ENCODE peak calls at places on chromosomes 1 and 21, in five cellular contexts. Z is occipital lobe; V is GM04503; I is memory B cell; O is CD4-positive, alpha-beta T cell. H is an unnamed sample.

GRCh38 chr1:12275370-12275769 is 45.5 kb downstream of the VPS13D start:
- DNase-seq in Z (no peak), V (no peak), I (no peak), O (peak; percentile 23), H (no peak)

GRCh38 chr1:235491644-235492043 is 12.6 kb downstream of the B3GALNT2 start:
- DNase-seq in Z (no peak), V (no peak), I (no peak), O (no peak), H (no peak)

GRCh38 chr1:209655832-209656231 is 3.6 kb upstream of the LAMB3 start:
- DNase-seq in Z (no peak), V (no peak), I (no peak), O (no peak), H (peak; percentile 99)

GRCh38 chr1:245566952-245567351 is 412.2 kb downstream of the KIF26B start:
- DNase-seq in Z (no peak), V (peak; percentile 42), I (no peak), O (no peak), H (no peak)

GRCh38 chr1:168261390-168261789 is 19.3 kb upstream of the TBX19 start:
- DNase-seq in Z (no peak), V (peak; percentile 54), I (no peak), O (no peak), H (peak; percentile 80)

GRCh38 chr1:156286061-156286460 is 1.9 kb downstream of the TMEM79 start:
- DNase-seq in Z (no peak), V (no peak), I (no peak), O (no peak), H (no peak)

GRCh38 chr1:156711011-156711817 is 5.8 kb upstream of the CRABP2 start:
- DNase-seq in Z (no peak), V (no peak), I (no peak), O (no peak), H (no peak)

GRCh38 chr1:100868364-100868995 is 26.2 kb downstream of the EXTL2 start:
- DNase-seq in Z (no peak), V (no peak), I (peak; percentile 14), O (no peak), H (peak; percentile 47)

GRCh38 chr1:43360616-43361015 is 1.8 kb downstream of the CDC20 start:
- DNase-seq in Z (no peak), V (no peak), I (no peak), O (no peak), H (no peak)

GRCh38 chr1:75937034-75937433 is 4.8 kb upstream of the ASB17 start:
- DNase-seq in Z (no peak), V (no peak), I (no peak), O (no peak), H (peak; percentile 20)

GRCh38 chr1:54499097-54500029 is 48.7 kb upstream of the ACOT11 start:
- DNase-seq in Z (no peak), V (no peak), I (no peak), O (no peak), H (peak; percentile 42)

GRCh38 chr1:219296430-219296850 is 122.8 kb downstream of the LYPLAL1 start:
- DNase-seq in Z (no peak), V (no peak), I (no peak), O (no peak), H (no peak)

GRCh38 chr1:160209041-160209655 is 4.0 kb downstream of the PEA15 start:
- DNase-seq in Z (no peak), V (no peak), I (no peak), O (no peak), H (no peak)

GRCh38 chr1:161994153-161994814 is 29.4 kb downstream of the OLFML2B start:
- DNase-seq in Z (peak; percentile 38), V (no peak), I (no peak), O (no peak), H (no peak)

GRCh38 chr1:61152066-61152465 is 69.7 kb downstream of the NFIA start:
- DNase-seq in Z (no peak), V (no peak), I (no peak), O (no peak), H (no peak)

GRCh38 chr1:80445021-80445420 is 1355.7 kb upstream of the ADGRL2 start:
- DNase-seq in Z (no peak), V (no peak), I (no peak), O (no peak), H (no peak)

GRCh38 chr1:66445492-66446181 is 88.3 kb upstream of the SGIP1 start:
- DNase-seq in Z (no peak), V (no peak), I (peak; percentile 30), O (peak; percentile 45), H (no peak)

GRCh38 chr1:27590917-27591508 is 12.9 kb downstream of the AHDC1 start:
- DNase-seq in Z (no peak), V (no peak), I (no peak), O (no peak), H (no peak)

GRCh38 chr1:199861020-199861795 is 166.3 kb upstream of the NR5A2 start:
- DNase-seq in Z (no peak), V (no peak), I (no peak), O (no peak), H (no peak)

GRCh38 chr1:95039360-95040031 is 33.3 kb downstream of the ALG14 start:
- DNase-seq in Z (no peak), V (no peak), I (no peak), O (no peak), H (peak; percentile 86)

GRCh38 chr1:229664133-229664689 is 38.2 kb downstream of the URB2 start:
- DNase-seq in Z (no peak), V (no peak), I (peak; percentile 48), O (peak; percentile 61), H (peak; percentile 78)

GRCh38 chr21:46150073-46150472 is 5.3 kb downstream of the FTCD start:
- DNase-seq in Z (no peak), V (no peak), I (no peak), O (no peak), H (no peak)

GRCh38 chr1:220690140-220691038 is at the start of gene C1orf115:
- DNase-seq in Z (peak; percentile 49), V (no peak), I (peak; percentile 90), O (peak; percentile 62), H (peak; percentile 49)

GRCh38 chr1:100296140-100296539 is 30.1 kb downstream of the RTCA start:
- DNase-seq in Z (no peak), V (no peak), I (no peak), O (no peak), H (no peak)

GRCh38 chr1:84078108-84078823 is 65.8 kb upstream of the PRKACB start:
- DNase-seq in Z (peak; percentile 54), V (no peak), I (no peak), O (no peak), H (no peak)

GRCh38 chr1:26747048-26747447 is 40.7 kb upstream of the PIGV start:
- DNase-seq in Z (no peak), V (no peak), I (no peak), O (no peak), H (no peak)

GRCh38 chr1:32983039-32983438 is 18.4 kb upstream of the RNF19B start:
- DNase-seq in Z (no peak), V (no peak), I (no peak), O (no peak), H (no peak)

GRCh38 chr1:84855168-84855567 is 37.8 kb downstream of the LPAR3 start:
- DNase-seq in Z (no peak), V (no peak), I (no peak), O (no peak), H (peak; percentile 82)

GRCh38 chr1:232950197-232950918 is at the start of gene NTPCR:
- DNase-seq in Z (peak; percentile 87), V (peak; percentile 49), I (peak; percentile 97), O (peak; percentile 96), H (peak; percentile 83)

GRCh38 chr1:43586136-43586726 is 55.5 kb downstream of the PTPRF start:
- DNase-seq in Z (no peak), V (no peak), I (no peak), O (no peak), H (peak; percentile 65)

GRCh38 chr1:173126421-173126820 is 75.7 kb upstream of the TNFSF18 start:
- DNase-seq in Z (no peak), V (no peak), I (no peak), O (no peak), H (no peak)

GRCh38 chr21:32411366-32412161 is 942 bp upstream of the EVA1C start:
- DNase-seq in Z (peak; percentile 63), V (no peak), I (peak; percentile 5), O (peak; percentile 45), H (no peak)

GRCh38 chr1:155487537-155487936 is 75.1 kb downstream of the ASH1L start:
- DNase-seq in Z (no peak), V (no peak), I (no peak), O (no peak), H (no peak)

GRCh38 chr1:88768816-88769215 is 84.7 kb downstream of the PKN2 start:
- DNase-seq in Z (no peak), V (no peak), I (no peak), O (no peak), H (peak; percentile 48)

GRCh38 chr21:17466166-17466565 is 46.7 kb upstream of the CXADR start:
- DNase-seq in Z (no peak), V (no peak), I (no peak), O (no peak), H (peak; percentile 80)

GRCh38 chr1:36831171-36831810 is 203.0 kb downstream of the GRIK3 start:
- DNase-seq in Z (no peak), V (no peak), I (no peak), O (no peak), H (no peak)

GRCh38 chr1:150409504-150410362 is 45.8 kb downstream of the RPRD2 start:
- DNase-seq in Z (no peak), V (no peak), I (no peak), O (no peak), H (no peak)

H was measured in bronchial epithelial cell.